ENCODE peak calls at places on chromosome 18, in ten cellular contexts. One of them, this sample, is unnamed. For H3K4me1, the result is how much of the 10 kb centered on the place peaks cover.

GRCh38 chr18:58287626-58288289 is 243.7 kb downstream of the NEDD4L start:
- DNase-seq in ovary: no peak
- DNase-seq in breast epithelium: no peak
- DNase-seq in CD8-positive, alpha-beta memory T cell: no peak
- DNase-seq in CD4-positive, CD25-positive, alpha-beta regulatory T cell: no peak
- DNase-seq in neuronal stem cell: peak
- DNase-seq in neural progenitor cell: peak
- DNase-seq in A549: no peak
- DNase-seq in left ventricle myocardium inferior: no peak
- DNase-seq in Karpas-422: no peak
- DNase-seq in this sample: no peak

GRCh38 chr18:11310476-11311086 is 161.2 kb upstream of the PIEZO2 start:
- DNase-seq in ovary: no peak
- DNase-seq in breast epithelium: no peak
- DNase-seq in CD8-positive, alpha-beta memory T cell: no peak
- DNase-seq in CD4-positive, CD25-positive, alpha-beta regulatory T cell: peak
- DNase-seq in neuronal stem cell: peak
- DNase-seq in neural progenitor cell: peak
- DNase-seq in A549: peak
- DNase-seq in left ventricle myocardium inferior: peak
- DNase-seq in Karpas-422: peak
- DNase-seq in this sample: peak

GRCh38 chr18:26443853-26444252 is 104.5 kb downstream of the KCTD1 start:
- DNase-seq in ovary: no peak
- DNase-seq in breast epithelium: no peak
- DNase-seq in CD8-positive, alpha-beta memory T cell: no peak
- DNase-seq in CD4-positive, CD25-positive, alpha-beta regulatory T cell: no peak
- DNase-seq in neuronal stem cell: no peak
- DNase-seq in neural progenitor cell: no peak
- DNase-seq in A549: no peak
- DNase-seq in left ventricle myocardium inferior: no peak
- DNase-seq in Karpas-422: no peak
- DNase-seq in this sample: no peak

GRCh38 chr18:10046178-10046807 is 132.5 kb downstream of the VAPA start:
- DNase-seq in ovary: no peak
- DNase-seq in breast epithelium: no peak
- DNase-seq in CD8-positive, alpha-beta memory T cell: no peak
- DNase-seq in CD4-positive, CD25-positive, alpha-beta regulatory T cell: no peak
- DNase-seq in neuronal stem cell: no peak
- DNase-seq in neural progenitor cell: no peak
- DNase-seq in A549: no peak
- DNase-seq in left ventricle myocardium inferior: no peak
- DNase-seq in Karpas-422: no peak
- DNase-seq in this sample: no peak

GRCh38 chr18:41395695-41396094 is 559.3 kb upstream of the PIK3C3 start:
- DNase-seq in ovary: no peak
- DNase-seq in breast epithelium: no peak
- DNase-seq in CD8-positive, alpha-beta memory T cell: no peak
- DNase-seq in CD4-positive, CD25-positive, alpha-beta regulatory T cell: no peak
- DNase-seq in neuronal stem cell: no peak
- DNase-seq in neural progenitor cell: no peak
- DNase-seq in A549: no peak
- DNase-seq in left ventricle myocardium inferior: no peak
- DNase-seq in Karpas-422: peak
- DNase-seq in this sample: no peak

GRCh38 chr18:36634573-36635216 is 194.1 kb downstream of the TPGS2 start:
- DNase-seq in ovary: no peak
- DNase-seq in breast epithelium: no peak
- DNase-seq in CD8-positive, alpha-beta memory T cell: no peak
- DNase-seq in CD4-positive, CD25-positive, alpha-beta regulatory T cell: no peak
- DNase-seq in neuronal stem cell: no peak
- DNase-seq in neural progenitor cell: no peak
- DNase-seq in A549: no peak
- DNase-seq in left ventricle myocardium inferior: no peak
- DNase-seq in Karpas-422: no peak
- DNase-seq in this sample: no peak

GRCh38 chr18:76349067-76349715 is 145.9 kb downstream of the ZNF516 start:
- DNase-seq in ovary: peak
- DNase-seq in breast epithelium: peak
- DNase-seq in CD8-positive, alpha-beta memory T cell: peak
- DNase-seq in CD4-positive, CD25-positive, alpha-beta regulatory T cell: peak
- DNase-seq in neuronal stem cell: peak
- DNase-seq in neural progenitor cell: peak
- DNase-seq in A549: peak
- DNase-seq in left ventricle myocardium inferior: peak
- DNase-seq in Karpas-422: peak
- DNase-seq in this sample: peak

GRCh38 chr18:63788447-63789096 is 13.4 kb downstream of the SERPINB7 start:
- DNase-seq in ovary: no peak
- DNase-seq in breast epithelium: no peak
- DNase-seq in CD8-positive, alpha-beta memory T cell: peak
- DNase-seq in CD4-positive, CD25-positive, alpha-beta regulatory T cell: peak
- DNase-seq in neuronal stem cell: no peak
- DNase-seq in neural progenitor cell: no peak
- DNase-seq in A549: peak
- DNase-seq in left ventricle myocardium inferior: no peak
- DNase-seq in Karpas-422: no peak
- DNase-seq in this sample: peak

GRCh38 chr18:75554644-75555043 is 127.1 kb upstream of the SMIM21 start:
- DNase-seq in ovary: no peak
- DNase-seq in breast epithelium: no peak
- DNase-seq in CD8-positive, alpha-beta memory T cell: no peak
- DNase-seq in CD4-positive, CD25-positive, alpha-beta regulatory T cell: no peak
- DNase-seq in neuronal stem cell: no peak
- DNase-seq in neural progenitor cell: no peak
- DNase-seq in A549: no peak
- DNase-seq in left ventricle myocardium inferior: no peak
- DNase-seq in Karpas-422: no peak
- DNase-seq in this sample: no peak

GRCh38 chr18:57747809-57748680 is 55.1 kb downstream of the ATP8B1 start:
- DNase-seq in ovary: no peak
- DNase-seq in breast epithelium: no peak
- DNase-seq in CD8-positive, alpha-beta memory T cell: no peak
- DNase-seq in CD4-positive, CD25-positive, alpha-beta regulatory T cell: no peak
- DNase-seq in neuronal stem cell: no peak
- DNase-seq in neural progenitor cell: no peak
- DNase-seq in A549: no peak
- DNase-seq in left ventricle myocardium inferior: no peak
- DNase-seq in Karpas-422: peak
- DNase-seq in this sample: no peak

GRCh38 chr18:23540867-23541266 is 37.6 kb downstream of the RMC1 start:
- DNase-seq in ovary: no peak
- DNase-seq in breast epithelium: no peak
- DNase-seq in CD8-positive, alpha-beta memory T cell: no peak
- DNase-seq in CD4-positive, CD25-positive, alpha-beta regulatory T cell: peak
- DNase-seq in neuronal stem cell: no peak
- DNase-seq in neural progenitor cell: no peak
- DNase-seq in A549: no peak
- DNase-seq in left ventricle myocardium inferior: no peak
- DNase-seq in Karpas-422: no peak
- DNase-seq in this sample: no peak

GRCh38 chr18:45335644-45336043 is 279.6 kb upstream of the SLC14A2 start:
- DNase-seq in ovary: no peak
- DNase-seq in breast epithelium: peak
- DNase-seq in CD8-positive, alpha-beta memory T cell: no peak
- DNase-seq in CD4-positive, CD25-positive, alpha-beta regulatory T cell: no peak
- DNase-seq in neuronal stem cell: no peak
- DNase-seq in neural progenitor cell: no peak
- DNase-seq in A549: no peak
- DNase-seq in left ventricle myocardium inferior: no peak
- DNase-seq in Karpas-422: no peak
- DNase-seq in this sample: no peak

GRCh38 chr18:57410749-57411148 is 24.4 kb upstream of the ONECUT2 start:
- DNase-seq in ovary: no peak
- DNase-seq in breast epithelium: no peak
- DNase-seq in CD8-positive, alpha-beta memory T cell: no peak
- DNase-seq in CD4-positive, CD25-positive, alpha-beta regulatory T cell: no peak
- DNase-seq in neuronal stem cell: no peak
- DNase-seq in neural progenitor cell: no peak
- DNase-seq in A549: no peak
- DNase-seq in left ventricle myocardium inferior: no peak
- DNase-seq in Karpas-422: peak
- DNase-seq in this sample: no peak

GRCh38 chr18:10851824-10852225 is 297.5 kb downstream of the PIEZO2 start:
- DNase-seq in ovary: no peak
- DNase-seq in breast epithelium: no peak
- DNase-seq in CD8-positive, alpha-beta memory T cell: no peak
- DNase-seq in CD4-positive, CD25-positive, alpha-beta regulatory T cell: peak
- DNase-seq in neuronal stem cell: peak
- DNase-seq in neural progenitor cell: peak
- DNase-seq in A549: peak
- DNase-seq in left ventricle myocardium inferior: no peak
- DNase-seq in Karpas-422: peak
- DNase-seq in this sample: peak

DNA sequence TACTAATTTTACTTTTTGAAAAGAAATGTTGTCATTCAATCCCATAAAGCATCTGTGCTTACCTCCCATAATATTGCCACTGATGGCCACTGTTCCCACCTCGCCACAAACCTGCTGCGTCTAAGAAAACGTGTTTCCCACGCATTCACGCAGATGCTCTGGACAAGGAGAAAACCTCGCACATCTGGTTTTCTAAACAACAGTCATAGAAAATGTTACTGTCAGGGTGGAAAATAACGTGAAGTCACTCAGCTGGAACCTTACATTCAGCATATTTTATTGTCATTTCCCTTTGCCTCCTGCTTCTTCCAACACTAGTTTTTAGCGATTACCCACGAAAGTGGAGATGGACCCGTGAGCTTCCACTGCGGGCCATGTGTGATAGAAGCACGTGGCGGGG is 94.2 kb downstream of the MTCL1 start:
- DNase-seq in ovary: no peak
- DNase-seq in breast epithelium: no peak
- DNase-seq in CD8-positive, alpha-beta memory T cell: no peak
- DNase-seq in CD4-positive, CD25-positive, alpha-beta regulatory T cell: no peak
- DNase-seq in neuronal stem cell: no peak
- DNase-seq in neural progenitor cell: no peak
- DNase-seq in A549: no peak
- DNase-seq in left ventricle myocardium inferior: no peak
- DNase-seq in Karpas-422: no peak
- DNase-seq in this sample: no peak
- H3K4me1 ChIP-seq in ovary: under half
- H3K4me1 ChIP-seq in breast epithelium: under half
- H3K4me1 ChIP-seq in CD8-positive, alpha-beta memory T cell: under half
- H3K4me1 ChIP-seq in CD4-positive, CD25-positive, alpha-beta regulatory T cell: under half
- H3K4me1 ChIP-seq in neuronal stem cell: under half
- H3K4me1 ChIP-seq in neural progenitor cell: under half
- H3K4me1 ChIP-seq in A549: half or more
- H3K4me1 ChIP-seq in left ventricle myocardium inferior: under half
- H3K4me1 ChIP-seq in Karpas-422: under half
- H3K4me1 ChIP-seq in this sample: half or more

DNA sequence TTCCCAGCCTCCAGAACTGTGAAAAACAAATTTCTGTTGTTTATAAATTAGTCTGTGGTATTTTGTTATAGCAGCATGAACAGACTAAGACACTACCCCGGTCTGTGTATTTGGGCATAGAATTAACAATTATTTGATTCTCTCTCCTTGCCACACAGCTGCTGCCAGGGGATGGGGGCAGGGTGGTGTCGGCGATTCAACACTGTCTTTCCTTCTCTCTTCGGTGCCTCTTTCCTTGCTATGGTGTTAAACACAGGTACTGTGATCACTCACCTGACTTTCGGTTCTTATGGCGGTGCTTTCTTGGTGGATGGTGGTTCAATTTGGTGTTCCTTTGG is 50.8 kb upstream of the CTAGE1 start:
- DNase-seq in ovary: no peak
- DNase-seq in breast epithelium: no peak
- DNase-seq in CD8-positive, alpha-beta memory T cell: no peak
- DNase-seq in CD4-positive, CD25-positive, alpha-beta regulatory T cell: no peak
- DNase-seq in neuronal stem cell: no peak
- DNase-seq in neural progenitor cell: no peak
- DNase-seq in A549: no peak
- DNase-seq in left ventricle myocardium inferior: no peak
- DNase-seq in Karpas-422: no peak
- DNase-seq in this sample: no peak
- H3K4me1 ChIP-seq in ovary: under half
- H3K4me1 ChIP-seq in breast epithelium: under half
- H3K4me1 ChIP-seq in CD8-positive, alpha-beta memory T cell: under half
- H3K4me1 ChIP-seq in CD4-positive, CD25-positive, alpha-beta regulatory T cell: under half
- H3K4me1 ChIP-seq in neuronal stem cell: under half
- H3K4me1 ChIP-seq in neural progenitor cell: under half
- H3K4me1 ChIP-seq in A549: half or more
- H3K4me1 ChIP-seq in left ventricle myocardium inferior: half or more
- H3K4me1 ChIP-seq in Karpas-422: under half
- H3K4me1 ChIP-seq in this sample: under half

DNA sequence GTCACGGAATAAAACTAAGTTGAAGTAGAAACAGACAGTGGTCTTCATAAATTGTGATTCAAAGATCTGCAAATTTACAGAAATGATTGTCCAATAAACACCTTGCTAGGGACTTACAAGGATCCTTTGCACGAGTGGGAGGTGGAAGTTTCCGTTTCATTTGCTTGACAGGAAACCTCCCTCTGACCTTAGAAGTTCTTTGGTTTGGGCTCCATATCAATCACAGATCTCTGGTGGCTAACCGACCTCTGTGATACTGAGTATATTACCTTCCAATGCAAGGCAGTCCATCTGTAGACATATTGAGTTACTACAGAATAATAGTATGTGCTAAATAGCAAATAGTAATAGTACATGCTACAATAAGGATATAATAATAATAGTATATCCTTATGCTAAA is 33.7 kb upstream of the RNF152 start:
- DNase-seq in ovary: no peak
- DNase-seq in breast epithelium: no peak
- DNase-seq in CD8-positive, alpha-beta memory T cell: no peak
- DNase-seq in CD4-positive, CD25-positive, alpha-beta regulatory T cell: peak
- DNase-seq in neuronal stem cell: no peak
- DNase-seq in neural progenitor cell: no peak
- DNase-seq in A549: no peak
- DNase-seq in left ventricle myocardium inferior: no peak
- DNase-seq in Karpas-422: no peak
- DNase-seq in this sample: no peak
- H3K4me1 ChIP-seq in ovary: under half
- H3K4me1 ChIP-seq in breast epithelium: under half
- H3K4me1 ChIP-seq in CD8-positive, alpha-beta memory T cell: under half
- H3K4me1 ChIP-seq in CD4-positive, CD25-positive, alpha-beta regulatory T cell: under half
- H3K4me1 ChIP-seq in neuronal stem cell: under half
- H3K4me1 ChIP-seq in neural progenitor cell: under half
- H3K4me1 ChIP-seq in A549: under half
- H3K4me1 ChIP-seq in left ventricle myocardium inferior: under half
- H3K4me1 ChIP-seq in Karpas-422: under half
- H3K4me1 ChIP-seq in this sample: under half

GRCh38 chr18:51323941-51324340 is 126.5 kb upstream of the MEX3C start:
- DNase-seq in ovary: no peak
- DNase-seq in breast epithelium: no peak
- DNase-seq in CD8-positive, alpha-beta memory T cell: no peak
- DNase-seq in CD4-positive, CD25-positive, alpha-beta regulatory T cell: no peak
- DNase-seq in neuronal stem cell: no peak
- DNase-seq in neural progenitor cell: no peak
- DNase-seq in A549: no peak
- DNase-seq in left ventricle myocardium inferior: no peak
- DNase-seq in Karpas-422: no peak
- DNase-seq in this sample: no peak

DNA sequence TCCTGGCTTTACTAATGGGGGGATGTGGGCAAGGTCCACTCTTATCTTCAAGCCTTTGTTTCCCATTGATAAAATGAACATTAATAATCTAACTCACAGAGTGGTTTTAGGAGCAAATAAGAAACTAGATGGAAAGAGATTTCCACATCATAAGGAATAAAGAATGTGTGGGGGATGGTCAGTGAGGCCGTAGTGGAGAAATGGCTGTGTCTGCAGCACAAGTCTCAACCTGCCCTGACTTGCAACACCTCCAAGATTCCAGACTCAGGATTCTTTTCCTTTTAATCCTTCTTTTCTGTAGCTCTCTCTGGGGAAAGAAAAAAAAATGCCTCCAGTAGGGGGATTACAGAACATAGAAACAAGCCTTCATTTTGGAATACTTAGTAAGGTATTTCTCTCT is 124.2 kb upstream of the MEX3C start:
- DNase-seq in ovary: no peak
- DNase-seq in breast epithelium: peak
- DNase-seq in CD8-positive, alpha-beta memory T cell: no peak
- DNase-seq in CD4-positive, CD25-positive, alpha-beta regulatory T cell: no peak
- DNase-seq in neuronal stem cell: no peak
- DNase-seq in neural progenitor cell: peak
- DNase-seq in A549: no peak
- DNase-seq in left ventricle myocardium inferior: no peak
- DNase-seq in Karpas-422: no peak
- DNase-seq in this sample: no peak
- H3K4me1 ChIP-seq in ovary: under half
- H3K4me1 ChIP-seq in breast epithelium: under half
- H3K4me1 ChIP-seq in CD8-positive, alpha-beta memory T cell: under half
- H3K4me1 ChIP-seq in CD4-positive, CD25-positive, alpha-beta regulatory T cell: under half
- H3K4me1 ChIP-seq in neuronal stem cell: under half
- H3K4me1 ChIP-seq in neural progenitor cell: under half
- H3K4me1 ChIP-seq in A549: under half
- H3K4me1 ChIP-seq in left ventricle myocardium inferior: under half
- H3K4me1 ChIP-seq in Karpas-422: under half
- H3K4me1 ChIP-seq in this sample: under half

This sample was measured in Panc1.